ENCODE peak calls at places on chromosomes 11 and 22, in five cellular contexts. B is GM12878, A is HepG2, Z is K562, D is H1. K is an unnamed sample.

GRCh38 chr11:106961518-106961917 is 56.8 kb downstream of the GUCY1A2 start:
- DNase-seq in Z (no peak), D (no peak), B (no peak), A (no peak), K (no peak)

GRCh38 chr11:33002143-33002542 is 13.5 kb upstream of the DEPDC7 start:
- DNase-seq in Z (no peak), A (no peak), B (no peak), D (no peak), K (no peak)

GRCh38 chr22:33247758-33248157 is 189.6 kb upstream of the SYN3 start:
- DNase-seq in A (no peak), B (peak; percentile 81), D (no peak), Z (no peak), K (no peak)

GRCh38 chr11:64356498-64357411 is 2.2 kb upstream of the RPS6KA4 start:
- DNase-seq in Z (peak; percentile 78), A (peak; percentile 65), D (peak; percentile 91), B (no peak), K (peak; percentile 84)

GRCh38 chr11:69797156-69797555 is 22.0 kb upstream of the FGF4 start:
- DNase-seq in B (no peak), Z (no peak), D (no peak), A (no peak), K (no peak)

GRCh38 chr11:58027341-58027740 is 3.4 kb upstream of the OR6Q1 start:
- DNase-seq in D (no peak), B (no peak), Z (no peak), A (no peak), K (no peak)

GRCh38 chr11:1508491-1508891 is 21.9 kb upstream of the MOB2 start:
- DNase-seq in D (no peak), A (no peak), Z (no peak), B (no peak), K (no peak)

GRCh38 chr22:29030016-29030617 is 31.5 kb downstream of the C22orf31 start:
- DNase-seq in Z (no peak), D (no peak), B (no peak), A (peak; percentile 72), K (no peak)

GRCh38 chr11:133162228-133162627 is 370.1 kb downstream of the OPCML start:
- DNase-seq in D (no peak), Z (no peak), B (no peak), A (no peak), K (no peak)

GRCh38 chr11:76259299-76259908 is 53.1 kb upstream of the WNT11 start:
- DNase-seq in A (no peak), D (no peak), B (no peak), Z (no peak), K (no peak)

GRCh38 chr22:22074634-22075381 is 92.2 kb upstream of the TOP3B start:
- DNase-seq in Z (no peak), A (no peak), B (no peak), D (no peak), K (no peak)

DNA sequence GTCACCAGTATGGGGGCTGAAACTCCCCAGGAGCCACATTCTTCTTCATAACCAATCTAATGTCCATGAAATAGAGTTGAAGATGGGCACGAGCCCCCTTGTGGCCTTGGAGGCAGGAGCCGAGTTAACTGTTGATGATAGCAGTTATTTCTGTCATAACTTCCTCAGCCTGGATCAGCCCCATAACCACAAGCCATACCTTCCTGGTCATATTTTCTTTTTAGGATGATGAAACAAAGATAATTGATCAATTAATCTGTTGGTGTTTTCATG is 65.0 kb upstream of the TTC12 start:
- DNase-seq in A (no peak), D (no peak), Z (no peak), B (no peak), K (no peak)
- TF ChIP-seq KDM1A in A (no peak), D (no peak), Z (no peak), B (no peak), K (no peak)

GRCh38 chr11:3022982-3023381 is 30.9 kb upstream of the NAP1L4 start:
- DNase-seq in A (no peak), B (no peak), D (no peak), Z (no peak), K (no peak)

GRCh38 chr11:3022300-3022967 is 30.3 kb upstream of the NAP1L4 start:
- DNase-seq in A (no peak), B (peak; percentile 38), Z (no peak), D (no peak), K (no peak)

GRCh38 chr11:3028808-3029207 is 28.4 kb downstream of the CARS1 start:
- DNase-seq in A (no peak), B (no peak), D (no peak), Z (no peak), K (no peak)

GRCh38 chr11:3030289-3031070 is 26.7 kb downstream of the CARS1 start:
- DNase-seq in B (no peak), A (no peak), D (no peak), Z (no peak), K (no peak)

DNA sequence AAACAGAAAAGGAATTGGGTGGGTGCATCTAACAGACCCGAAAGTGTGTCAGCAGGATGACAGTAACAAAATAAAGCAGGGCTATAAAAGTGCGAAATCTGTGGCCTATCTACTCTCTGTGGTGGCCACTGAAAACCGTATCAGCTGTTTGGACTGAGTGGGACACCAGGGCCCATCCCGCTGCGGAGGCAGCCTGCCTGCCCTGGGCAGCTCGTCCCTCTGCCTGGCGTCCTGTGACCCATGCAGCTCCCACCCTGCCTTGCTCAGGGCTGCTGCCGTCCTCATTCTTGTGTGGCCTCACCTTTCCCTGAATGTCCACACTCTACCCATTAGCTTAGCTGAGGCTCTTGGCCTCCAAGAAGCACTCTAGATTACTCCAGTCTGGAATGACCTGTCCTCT is 30.4 kb downstream of the CARS1 start:
- DNase-seq in Z (no peak), D (no peak), B (no peak), A (no peak), K (no peak)
- TF ChIP-seq KDM1A in Z (no peak), D (no peak), B (no peak), A (no peak), K (no peak)

DNA sequence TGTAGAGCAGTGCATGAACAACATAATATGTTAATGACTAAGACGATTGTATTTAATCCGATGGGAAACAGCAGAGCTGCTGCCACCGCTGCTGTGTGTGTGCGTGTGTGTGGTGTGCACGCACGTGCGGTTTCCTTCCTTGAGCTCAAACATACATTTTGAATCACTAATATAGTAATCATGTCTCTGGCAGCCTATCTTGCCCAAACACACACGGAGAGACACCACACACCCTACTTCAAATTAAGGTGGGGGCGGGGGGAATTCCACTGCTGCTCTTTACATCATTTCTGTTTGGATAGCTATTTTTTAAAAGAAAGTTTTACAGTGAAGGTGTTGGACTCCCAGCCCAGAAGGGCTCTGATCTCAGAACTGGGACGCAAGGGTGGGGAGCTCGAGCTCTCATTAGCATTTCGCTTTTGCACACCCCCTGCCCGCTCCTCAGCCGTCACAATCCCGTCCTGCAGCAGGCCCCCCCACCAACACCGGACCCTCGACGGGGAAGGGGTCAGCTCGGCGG is 648 bp upstream of the FAM83F start:
- DNase-seq in B (no peak), Z (peak; percentile 67), A (no peak), D (no peak), K (no peak)
- TF ChIP-seq KDM1A in B (no peak), Z (no peak), A (no peak), D (no peak), K (no peak)

GRCh38 chr11:72119188-72119587 is 6.7 kb upstream of the ANAPC15 start:
- DNase-seq in D (no peak), Z (no peak), B (no peak), A (no peak), K (no peak)
- TF ChIP-seq KDM1A in D (no peak), Z (no peak), B (no peak), A (no peak), K (no peak)

K was measured in A549.